ENCODE peak calls at places on chromosomes 5 and 9, in nine cellular contexts. X is sigmoid colon; Y is Caco-2; N is CD4-positive, alpha-beta T cell; S is stomach; R is bronchial epithelial cell; C is hepatocyte; E is transverse colon; H is omental fat pad. U is an unnamed sample.

GRCh38 chr9:122076117-122076516 is 17.0 kb downstream of the TTLL11 start:
- DNase-seq in N (no peak), H (no peak), X (no peak), S (no peak), E (no peak), R (no peak), C (no peak), Y (no peak), U (no peak)

GRCh38 chr9:78902051-78902450 is 605.1 kb downstream of the PSAT1 start:
- DNase-seq in S (no peak), X (no peak), Y (no peak), N (no peak), H (no peak), R (no peak), E (no peak), C (no peak), U (no peak)

GRCh38 chr9:109717342-109717741 is 62.7 kb upstream of the PALM2AKAP2 start:
- DNase-seq in Y (no peak), E (no peak), N (no peak), X (no peak), S (no peak), C (no peak), H (no peak), R (no peak), U (no peak)

GRCh38 chr9:110579763-110580255 is 268 bp upstream of the SVEP1 start:
- DNase-seq in C (peak; percentile 35), Y (no peak), X (peak; percentile 79), N (no peak), E (no peak), S (no peak), R (no peak), H (no peak), U (peak; percentile 21)

GRCh38 chr5:57488308-57488955 is 5.8 kb upstream of the ACTBL2 start:
- DNase-seq in S (no peak), N (no peak), X (no peak), C (no peak), H (no peak), Y (no peak), R (peak; percentile 49), E (no peak), U (no peak)

GRCh38 chr5:98786178-98786853 is 12.9 kb downstream of the RGMB start:
- DNase-seq in C (no peak), H (no peak), E (no peak), X (no peak), Y (no peak), S (no peak), R (peak; percentile 49), N (no peak), U (no peak)

GRCh38 chr9:120873512-120873911 is 3.5 kb downstream of the PHF19 start:
- DNase-seq in H (no peak), Y (peak; percentile 59), X (no peak), S (no peak), E (no peak), R (peak; percentile 93), C (peak; percentile 81), N (peak; percentile 41), U (peak; percentile 50)

GRCh38 chr9:684950-685340 is 156.6 kb upstream of the DMRT1 start:
- DNase-seq in Y (no peak), N (no peak), C (peak; percentile 68), R (peak; percentile 96), E (no peak), H (no peak), S (no peak), X (no peak), U (no peak)

GRCh38 chr5:169431386-169431785 is 130.4 kb upstream of the SLIT3 start:
- DNase-seq in R (peak; percentile 57), N (no peak), Y (no peak), H (no peak), X (no peak), E (no peak), S (no peak), C (no peak), U (no peak)

GRCh38 chr9:5551771-5552170 is 41.4 kb downstream of the PDCD1LG2 start:
- DNase-seq in H (no peak), S (no peak), C (no peak), R (no peak), X (no peak), Y (no peak), N (no peak), E (no peak), U (no peak)

GRCh38 chr5:93990504-93991085 is 249.2 kb upstream of the POU5F2 start:
- DNase-seq in N (no peak), X (no peak), E (peak; percentile 30), C (no peak), Y (no peak), H (no peak), S (no peak), R (no peak), U (no peak)

GRCh38 chr9:96605328-96605727 is 14.3 kb downstream of the CDC14B start:
- DNase-seq in Y (no peak), E (no peak), R (no peak), X (no peak), N (no peak), H (no peak), C (no peak), S (no peak), U (no peak)

GRCh38 chr5:132457371-132458225 is 33.0 kb downstream of the IRF1 start:
- DNase-seq in E (peak; percentile 47), N (peak; percentile 59), H (no peak), Y (no peak), S (peak; percentile 35), C (no peak), R (no peak), X (peak; percentile 81), U (no peak)

GRCh38 chr5:16574789-16575785 is 41.7 kb downstream of the RETREG1 start:
- DNase-seq in E (no peak), R (peak; percentile 89), X (no peak), S (no peak), Y (no peak), C (no peak), H (no peak), N (no peak), U (no peak)

GRCh38 chr9:93301291-93301811 is 117.4 kb downstream of the WNK2 start:
- DNase-seq in X (peak; percentile 52), S (no peak), C (no peak), H (no peak), N (no peak), E (no peak), Y (no peak), R (no peak), U (peak; percentile 1)

GRCh38 chr5:36730537-36731216 is 124.3 kb downstream of the SLC1A3 start:
- DNase-seq in N (no peak), H (no peak), E (no peak), Y (no peak), R (no peak), S (no peak), C (no peak), X (no peak), U (no peak)

GRCh38 chr5:36733183-36733582 is 126.8 kb downstream of the SLC1A3 start:
- DNase-seq in C (no peak), Y (no peak), N (no peak), R (peak; percentile 51), H (no peak), X (no peak), S (no peak), E (no peak), U (no peak)

GRCh38 chr5:36739751-36740221 is 133.4 kb downstream of the SLC1A3 start:
- DNase-seq in Y (peak; percentile 86), N (peak; percentile 61), E (peak; percentile 86), R (peak; percentile 80), C (peak; percentile 79), S (peak; percentile 85), X (no peak), H (peak; percentile 70), U (peak; percentile 92)

GRCh38 chr5:36728697-36729543 is 122.5 kb downstream of the SLC1A3 start:
- DNase-seq in Y (peak; percentile 57), S (no peak), R (peak; percentile 71), E (no peak), X (no peak), N (no peak), H (no peak), C (peak; percentile 81), U (peak; percentile 39)

GRCh38 chr5:36734422-36734821 is 128.0 kb downstream of the SLC1A3 start:
- DNase-seq in H (no peak), N (no peak), C (peak; percentile 53), R (peak; percentile 38), E (no peak), Y (peak; percentile 58), S (no peak), X (no peak), U (no peak)
- TF ChIP-seq CTCF in H (no peak), N (no peak), C (peak; percentile 39), R (peak; percentile 21), E (no peak), Y (peak; percentile 44), S (no peak), X (no peak), U (no peak)

GRCh38 chr9:36204906-36205547 is 14.3 kb downstream of the CLTA start:
- DNase-seq in X (peak; percentile 50), C (peak; percentile 39), Y (peak; percentile 47), E (no peak), R (no peak), N (no peak), S (no peak), H (no peak), U (no peak)
- TF ChIP-seq CTCF in X (no peak), C (peak; percentile 22), Y (peak; percentile 53), E (no peak), R (peak; percentile 40), N (no peak), S (no peak), H (no peak), U (no peak)

GRCh38 chr5:175444905-175445456 is 999 bp upstream of the DRD1 start:
- DNase-seq in E (no peak), R (no peak), N (no peak), C (no peak), H (no peak), Y (no peak), S (no peak), X (no peak), U (no peak)
- TF ChIP-seq CTCF in E (no peak), R (no peak), N (peak; percentile 28), C (no peak), H (no peak), Y (no peak), S (no peak), X (no peak), U (no peak)

GRCh38 chr9:127789179-127789578 is 3.3 kb downstream of the CDK9 start:
- DNase-seq in S (no peak), N (no peak), Y (no peak), R (no peak), C (no peak), X (no peak), E (no peak), H (no peak), U (peak; percentile 37)

GRCh38 chr9:127785933-127786772 is at the start of gene CDK9:
- DNase-seq in X (peak; percentile 96), H (peak; percentile 64), E (peak; percentile 94), Y (peak; percentile 95), R (peak; percentile 53), S (peak; percentile 93), C (peak; percentile 96), N (peak; percentile 92), U (peak; percentile 93)

GRCh38 chr9:127785023-127785932 is 556 bp upstream of the CDK9 start:
- DNase-seq in C (peak; percentile 91), X (peak; percentile 95), H (peak; percentile 82), E (peak; percentile 91), N (peak; percentile 88), S (peak; percentile 91), Y (peak; percentile 91), R (no peak), U (peak; percentile 86)

GRCh38 chr9:127788337-127789011 is 2.6 kb downstream of the CDK9 start:
- DNase-seq in R (no peak), N (no peak), X (no peak), Y (no peak), H (no peak), C (no peak), E (no peak), S (no peak), U (peak; percentile 94)

GRCh38 chr9:127786773-127787123 is 914 bp downstream of the CDK9 start:
- DNase-seq in H (no peak), S (no peak), R (no peak), C (no peak), Y (no peak), E (no peak), N (no peak), X (no peak), U (no peak)
- TF ChIP-seq CTCF in H (no peak), S (no peak), R (peak; percentile 34), C (peak; percentile 47), Y (peak; percentile 11), E (peak; percentile 60), N (peak; percentile 61), X (peak; percentile 21), U (peak; percentile 50)